ENCODE peak calls at places on chromosomes 6 and 20, in nine cellular contexts. H is activated CD4-positive, alpha-beta T cell treated with anti-CD3 and anti-CD28 coated beads, Interleukin-2, amount 10 ng/mL, durations not matched to agents 7 days and 5 days; X is mucosa of gallbladder; R is A172; K is amygdala; G is NT2/D1; U is kidney glomerular epithelial cell; L is effector memory CD4-positive, alpha-beta T cell; C is stimulated activated CD8-positive, alpha-beta memory T cell treated with anti-CD3 and anti-CD28 coated beads, Interleukin-15, amount 100 ng/mL, for 48 hours. Q is an unnamed sample.

GRCh38 chr6:16850332-16851022 is 89.2 kb upstream of the ATXN1 start:
- DNase-seq in L (no peak), H (no peak), G (no peak), R (peak), U (no peak), X (no peak), C (no peak), K (no peak), Q (no peak)

GRCh38 chr6:43465978-43466377 is 10.6 kb upstream of the DLK2 start:
- DNase-seq in G (no peak), H (no peak), L (no peak), R (no peak), K (no peak), C (no peak), U (no peak), X (no peak), Q (no peak)

GRCh38 chr6:56890683-56891429 is 64.1 kb upstream of the BEND6 start:
- DNase-seq in G (no peak), C (no peak), U (peak), H (no peak), L (no peak), K (no peak), R (peak), X (no peak), Q (no peak)

GRCh38 chr6:85568411-85568810 is 25.2 kb downstream of the SNX14 start:
- DNase-seq in K (no peak), L (no peak), C (no peak), U (no peak), X (no peak), G (no peak), H (no peak), R (no peak), Q (no peak)

GRCh38 chr6:31792741-31793140 is 2.8 kb downstream of the VARS1 start:
- DNase-seq in U (peak), L (no peak), R (peak), K (no peak), H (no peak), G (no peak), X (peak), C (no peak), Q (no peak)

GRCh38 chr20:46682063-46682821 is 7.0 kb downstream of the TP53RK start:
- DNase-seq in C (no peak), H (no peak), K (no peak), L (no peak), X (no peak), U (no peak), R (no peak), G (no peak), Q (no peak)

GRCh38 chr6:29926081-29926794 is 16.1 kb upstream of the HLA-A start:
- DNase-seq in L (peak), C (no peak), X (peak), G (no peak), K (no peak), U (no peak), R (no peak), H (peak), Q (no peak)

GRCh38 chr20:22801528-22801927 is 217.2 kb upstream of the FOXA2 start:
- DNase-seq in H (no peak), K (no peak), X (no peak), C (no peak), G (no peak), R (no peak), U (no peak), L (no peak), Q (no peak)

GRCh38 chr6:105164418-105164817 is 15.4 kb downstream of the POPDC3 start:
- DNase-seq in U (no peak), X (no peak), K (peak), L (no peak), G (no peak), C (no peak), R (peak), H (no peak), Q (no peak)

GRCh38 chr6:107679457-107679856 is 144.7 kb downstream of the SCML4 start:
- DNase-seq in U (no peak), R (peak), H (no peak), G (no peak), C (no peak), L (no peak), K (no peak), X (no peak), Q (no peak)

GRCh38 chr20:24418731-24419130 is 50.7 kb upstream of the SYNDIG1 start:
- DNase-seq in H (no peak), U (no peak), G (no peak), K (no peak), C (no peak), L (no peak), R (no peak), X (no peak), Q (no peak)

GRCh38 chr6:29478740-29479139 is 9.0 kb downstream of the MAS1L start:
- DNase-seq in C (no peak), H (no peak), X (no peak), G (no peak), U (no peak), K (no peak), R (no peak), L (no peak), Q (no peak)

GRCh38 chr6:40386200-40386599 is 201.0 kb downstream of the LRFN2 start:
- DNase-seq in K (no peak), U (no peak), G (no peak), C (no peak), H (no peak), R (no peak), X (no peak), L (no peak), Q (no peak)

GRCh38 chr6:67129780-67130179 is 1422.8 kb upstream of the EYS start:
- DNase-seq in L (no peak), U (no peak), G (no peak), C (no peak), R (no peak), H (no peak), K (no peak), X (no peak), Q (no peak)

GRCh38 chr6:100257661-100258395 is 206.9 kb downstream of the SIM1 start:
- DNase-seq in H (no peak), C (no peak), G (no peak), K (no peak), R (peak), X (no peak), L (no peak), U (peak), Q (peak)

GRCh38 chr6:16437984-16438383 is 199.6 kb downstream of the GMPR start:
- DNase-seq in L (no peak), X (no peak), U (no peak), R (no peak), G (no peak), H (no peak), C (no peak), K (no peak), Q (no peak)

GRCh38 chr6:112879920-112880413 is 532.8 kb downstream of the RFPL4B start:
- DNase-seq in L (no peak), C (no peak), H (peak), K (no peak), G (no peak), U (no peak), X (peak), R (no peak), Q (peak)

GRCh38 chr20:60138263-60139127 is 180.3 kb downstream of the CDH26 start:
- DNase-seq in C (peak), X (peak), R (no peak), G (no peak), K (no peak), H (peak), U (no peak), L (no peak), Q (no peak)

GRCh38 chr6:28683945-28684538 is 158.4 kb downstream of the GPX5 start:
- DNase-seq in H (peak), L (no peak), U (peak), R (peak), G (no peak), C (no peak), X (peak), K (no peak), Q (peak)

GRCh38 chr20:24106801-24107158 is 118.2 kb upstream of the GGTLC1 start:
- DNase-seq in H (no peak), K (no peak), C (no peak), L (no peak), R (no peak), G (no peak), X (no peak), U (no peak), Q (no peak)

GRCh38 chr20:48149887-48150286 is 364.6 kb upstream of the SULF2 start:
- DNase-seq in H (no peak), U (no peak), G (no peak), R (no peak), C (no peak), K (no peak), X (no peak), L (no peak), Q (no peak)

GRCh38 chr6:4281341-4282293 is 146.2 kb upstream of the ECI2 start:
- DNase-seq in H (no peak), X (peak), U (peak), R (no peak), L (no peak), K (peak), G (no peak), C (peak), Q (no peak)

GRCh38 chr6:19812512-19813119 is 24.6 kb upstream of the ID4 start:
- DNase-seq in R (peak), H (no peak), X (no peak), U (peak), K (no peak), C (no peak), L (no peak), G (no peak), Q (peak)

GRCh38 chr6:83884523-83884922 is 25.0 kb downstream of the CYB5R4 start:
- DNase-seq in K (no peak), L (no peak), R (peak), X (no peak), C (no peak), U (peak), G (no peak), H (no peak), Q (peak)

GRCh38 chr6:166542580-166542912 is 43.9 kb downstream of the RAMACL start:
- DNase-seq in C (no peak), U (peak), K (no peak), H (no peak), G (no peak), X (no peak), L (no peak), R (peak), Q (no peak)

GRCh38 chr20:9262653-9263194 is 193.8 kb downstream of the PLCB4 start:
- DNase-seq in L (no peak), C (no peak), X (no peak), R (no peak), U (no peak), K (no peak), G (no peak), H (no peak), Q (no peak)